ENCODE peak calls at places on chromosomes 16 and 17, in nine cellular contexts. J, F, D, E, T, Y, B, X and H are unnamed samples.

GRCh38 chr16:56013962-56014552 is 138.9 kb upstream of the CES5A start:
- DNase-seq in E (no peak), F (peak; percentile 57), T (peak; percentile 94), D (peak; percentile 4), Y (no peak), B (no peak), J (peak; percentile 41), X (peak; percentile 49), H (peak; percentile 76)

GRCh38 chr16:2512920-2513404 is 790 bp upstream of the ATP6V0C start:
- DNase-seq in F (peak; percentile 50), E (no peak), T (no peak), Y (no peak), D (no peak), X (no peak), J (peak; percentile 32), B (peak; percentile 51), H (no peak)

GRCh38 chr17:2122641-2123302 is 67.9 kb downstream of the HIC1 start:
- DNase-seq in T (no peak), D (peak; percentile 81), F (peak; percentile 86), B (peak; percentile 49), X (peak; percentile 71), J (peak; percentile 61), E (peak; percentile 94), Y (no peak), H (no peak)

GRCh38 chr16:17850626-17851265 is 380.0 kb upstream of the XYLT1 start:
- DNase-seq in Y (no peak), D (no peak), E (no peak), T (peak; percentile 29), J (no peak), X (no peak), F (no peak), B (no peak), H (no peak)

GRCh38 chr16:23823475-23824407 is 12.0 kb upstream of the PRKCB start:
- DNase-seq in F (no peak), T (no peak), D (no peak), J (no peak), X (no peak), E (no peak), Y (no peak), B (no peak), H (no peak)

GRCh38 chr17:80132906-80133625 is 13.9 kb downstream of the EIF4A3 start:
- DNase-seq in B (no peak), J (no peak), E (no peak), X (no peak), T (no peak), Y (no peak), D (no peak), F (no peak), H (no peak)

GRCh38 chr17:50046179-50046578 is 9.7 kb upstream of the ITGA3 start:
- DNase-seq in B (no peak), T (no peak), D (no peak), E (no peak), Y (no peak), F (no peak), J (no peak), X (no peak), H (no peak)

GRCh38 chr17:77153487-77153886 is 12.7 kb downstream of the SEC14L1 start:
- DNase-seq in F (no peak), T (no peak), J (no peak), E (no peak), X (no peak), Y (no peak), B (no peak), D (no peak), H (no peak)

GRCh38 chr17:50589112-50589712 is 28.7 kb downstream of the CACNA1G start:
- DNase-seq in D (peak; percentile 29), B (no peak), Y (no peak), E (peak; percentile 66), X (peak; percentile 12), J (no peak), F (no peak), T (no peak), H (no peak)

GRCh38 chr16:57809843-57810196 is 7.5 kb upstream of the KIFC3 start:
- DNase-seq in F (no peak), T (no peak), J (no peak), Y (no peak), B (no peak), X (no peak), D (no peak), E (no peak), H (no peak)

GRCh38 chr17:68634345-68634876 is 33.2 kb upstream of the FAM20A start:
- DNase-seq in Y (no peak), X (no peak), T (no peak), D (no peak), E (no peak), J (no peak), B (no peak), F (no peak), H (no peak)
- TF ChIP-seq CTCF in Y (no peak), X (no peak), T (no peak), D (no peak), E (no peak), J (no peak), B (no peak), F (no peak), H (no peak)

DNA sequence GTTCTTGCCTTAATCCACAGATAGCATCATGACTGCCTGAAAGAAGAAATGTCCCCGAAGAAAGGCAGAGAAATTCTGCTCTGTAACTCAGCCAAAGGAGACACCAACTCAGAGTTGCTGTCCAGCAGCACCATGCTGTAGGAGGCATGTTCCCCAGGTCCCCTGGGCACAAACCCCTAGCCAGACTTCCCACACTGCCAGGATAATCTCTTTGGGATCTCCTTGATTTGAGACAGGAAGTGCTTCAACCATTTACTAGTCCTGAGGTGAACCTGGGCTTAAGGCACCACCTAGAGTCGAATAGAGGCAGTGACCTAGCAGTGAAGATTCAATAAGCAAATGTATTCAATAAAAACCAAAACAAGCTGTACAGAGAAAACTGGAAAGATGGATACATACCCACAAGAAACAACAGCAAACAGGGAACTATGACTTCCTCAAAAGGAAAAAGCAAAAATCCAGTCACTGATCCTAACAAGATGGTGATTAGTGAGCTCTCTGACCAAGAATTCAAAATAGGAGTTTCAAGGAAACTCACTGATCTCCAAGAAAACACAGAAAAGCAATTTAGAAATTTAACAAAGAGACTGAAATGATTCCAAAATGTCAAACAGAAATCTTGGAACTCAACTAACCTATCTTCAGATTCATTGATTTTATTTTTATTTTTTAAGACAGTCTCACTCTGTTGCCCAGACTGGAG is 5.7 kb downstream of the OR4D2 start:
- DNase-seq in B (no peak), D (peak; percentile 42), J (no peak), E (peak; percentile 62), F (no peak), T (no peak), X (peak; percentile 35), Y (peak; percentile 68), H (no peak)
- TF ChIP-seq CTCF in B (peak; percentile 67), D (peak; percentile 43), J (peak; percentile 15), E (peak; percentile 64), F (peak; percentile 40), T (peak; percentile 28), X (peak; percentile 57), Y (peak; percentile 61), H (peak; percentile 65)

GRCh38 chr16:50265260-50265659 is 1.1 kb upstream of the ADCY7 start:
- DNase-seq in Y (no peak), E (no peak), B (no peak), F (no peak), J (no peak), D (no peak), X (no peak), T (no peak), H (no peak)
- TF ChIP-seq CTCF in Y (no peak), E (peak; percentile 37), B (no peak), F (no peak), J (no peak), D (no peak), X (no peak), T (no peak), H (no peak)

GRCh38 chr16:89371968-89372634 is 118.3 kb downstream of the ANKRD11 start:
- DNase-seq in E (peak; percentile 69), J (no peak), F (no peak), X (no peak), D (no peak), T (no peak), B (no peak), Y (no peak), H (no peak)

GRCh38 chr16:89375021-89375420 is 115.3 kb downstream of the ANKRD11 start:
- DNase-seq in B (no peak), X (no peak), T (no peak), J (no peak), F (no peak), D (no peak), Y (no peak), E (peak; percentile 58), H (no peak)

GRCh38 chr16:89373355-89374110 is 116.8 kb downstream of the ANKRD11 start:
- DNase-seq in T (no peak), Y (no peak), B (no peak), F (no peak), X (no peak), E (peak; percentile 98), D (peak; percentile 91), J (no peak), H (no peak)

GRCh38 chr16:89375686-89376085 is 114.7 kb downstream of the ANKRD11 start:
- DNase-seq in T (no peak), E (no peak), J (no peak), Y (no peak), X (no peak), B (no peak), D (no peak), F (no peak), H (no peak)

GRCh38 chr16:89374393-89374948 is 115.9 kb downstream of the ANKRD11 start:
- DNase-seq in B (no peak), F (no peak), J (no peak), T (peak; percentile 35), Y (no peak), X (no peak), D (peak; percentile 42), E (peak; percentile 77), H (no peak)
- TF ChIP-seq CTCF in B (no peak), F (no peak), J (no peak), T (no peak), Y (no peak), X (no peak), D (peak; percentile 14), E (peak; percentile 53), H (no peak)

DNA sequence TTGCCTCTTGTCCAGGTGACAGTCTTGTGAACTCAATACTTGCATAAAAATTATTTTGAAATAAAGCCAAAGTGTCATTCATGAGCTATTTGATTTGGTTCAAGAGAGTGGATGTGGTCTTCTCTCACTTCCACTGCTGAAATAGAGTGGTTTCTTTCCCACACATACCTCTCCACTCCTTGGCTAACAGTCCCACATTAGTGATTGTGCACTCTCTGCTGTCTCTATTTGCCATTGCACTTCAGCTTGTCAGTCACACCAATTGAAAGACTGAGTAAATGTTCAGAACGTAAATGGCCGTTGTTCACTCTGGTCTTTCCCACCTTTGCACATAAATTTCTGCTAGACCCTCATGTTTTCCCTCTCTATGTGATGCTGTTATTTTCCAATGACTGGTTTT is 197.4 kb downstream of the FTO start:
- DNase-seq in F (no peak), T (no peak), D (no peak), B (no peak), Y (no peak), X (no peak), J (no peak), E (no peak), H (no peak)
- TF ChIP-seq CTCF in F (no peak), T (no peak), D (no peak), B (no peak), Y (no peak), X (no peak), J (no peak), E (no peak), H (no peak)